ENCODE peak calls at places on chromosomes 12 and 14, in six cellular contexts. One of them, this sample, is unnamed.

GRCh38 chr12:130480887-130481286 is 143.2 kb downstream of the PIWIL1 start:
- DNase-seq in colonic mucosa: peak; percentile 41
- DNase-seq in mammary epithelial cell: no peak
- DNase-seq in A549: no peak
- DNase-seq in IMR-90: no peak
- DNase-seq in dorsolateral prefrontal cortex: no peak
- DNase-seq in this sample: peak; percentile 5

GRCh38 chr14:80567905-80568512 is 356.7 kb upstream of the DIO2 start:
- DNase-seq in colonic mucosa: no peak
- DNase-seq in mammary epithelial cell: peak; percentile 96
- DNase-seq in A549: no peak
- DNase-seq in IMR-90: peak; percentile 68
- DNase-seq in dorsolateral prefrontal cortex: no peak
- DNase-seq in this sample: no peak

GRCh38 chr12:119672194-119672593 is 4.3 kb downstream of the PRKAB1 start:
- DNase-seq in colonic mucosa: peak; percentile 34
- DNase-seq in mammary epithelial cell: no peak
- DNase-seq in A549: no peak
- DNase-seq in IMR-90: no peak
- DNase-seq in dorsolateral prefrontal cortex: no peak
- DNase-seq in this sample: no peak

GRCh38 chr14:105473033-105473676 is 1.5 kb upstream of the CRIP2 start:
- DNase-seq in colonic mucosa: no peak
- DNase-seq in mammary epithelial cell: no peak
- DNase-seq in A549: no peak
- DNase-seq in IMR-90: no peak
- DNase-seq in dorsolateral prefrontal cortex: no peak
- DNase-seq in this sample: no peak

GRCh38 chr12:81077329-81077685 is 572 bp upstream of the ACSS3 start:
- DNase-seq in colonic mucosa: no peak
- DNase-seq in mammary epithelial cell: no peak
- DNase-seq in A549: no peak
- DNase-seq in IMR-90: no peak
- DNase-seq in dorsolateral prefrontal cortex: no peak
- DNase-seq in this sample: no peak

GRCh38 chr14:95157195-95157986 is at the start of gene DICER1:
- DNase-seq in colonic mucosa: peak; percentile 99
- DNase-seq in mammary epithelial cell: peak; percentile 91
- DNase-seq in A549: peak; percentile 94
- DNase-seq in IMR-90: peak; percentile 89
- DNase-seq in dorsolateral prefrontal cortex: peak; percentile 97
- DNase-seq in this sample: peak; percentile 97

GRCh38 chr14:60278350-60278749 is 29.3 kb downstream of the PPM1A start:
- DNase-seq in colonic mucosa: no peak
- DNase-seq in mammary epithelial cell: no peak
- DNase-seq in A549: no peak
- DNase-seq in IMR-90: no peak
- DNase-seq in dorsolateral prefrontal cortex: no peak
- DNase-seq in this sample: no peak

GRCh38 chr14:77505031-77505430 is 6.4 kb upstream of the ISM2 start:
- DNase-seq in colonic mucosa: no peak
- DNase-seq in mammary epithelial cell: no peak
- DNase-seq in A549: no peak
- DNase-seq in IMR-90: no peak
- DNase-seq in dorsolateral prefrontal cortex: no peak
- DNase-seq in this sample: no peak

GRCh38 chr12:3531496-3531895 is 40.5 kb downstream of the PRMT8 start:
- DNase-seq in colonic mucosa: no peak
- DNase-seq in mammary epithelial cell: no peak
- DNase-seq in A549: no peak
- DNase-seq in IMR-90: no peak
- DNase-seq in dorsolateral prefrontal cortex: no peak
- DNase-seq in this sample: no peak

GRCh38 chr14:92513966-92514843 is 624 bp downstream of the RIN3 start:
- DNase-seq in colonic mucosa: peak; percentile 67
- DNase-seq in mammary epithelial cell: no peak
- DNase-seq in A549: peak; percentile 40
- DNase-seq in IMR-90: peak; percentile 22
- DNase-seq in dorsolateral prefrontal cortex: no peak
- DNase-seq in this sample: no peak

GRCh38 chr12:131091976-131092691 is 138.4 kb downstream of the ADGRD1 start:
- DNase-seq in colonic mucosa: no peak
- DNase-seq in mammary epithelial cell: no peak
- DNase-seq in A549: no peak
- DNase-seq in IMR-90: no peak
- DNase-seq in dorsolateral prefrontal cortex: peak; percentile 19
- DNase-seq in this sample: no peak

GRCh38 chr14:92685784-92686355 is 62.6 kb downstream of the LGMN start:
- DNase-seq in colonic mucosa: no peak
- DNase-seq in mammary epithelial cell: no peak
- DNase-seq in A549: no peak
- DNase-seq in IMR-90: no peak
- DNase-seq in dorsolateral prefrontal cortex: peak; percentile 23
- DNase-seq in this sample: no peak

GRCh38 chr14:57851354-57851753 is 14.5 kb downstream of the SLC35F4 start:
- DNase-seq in colonic mucosa: no peak
- DNase-seq in mammary epithelial cell: no peak
- DNase-seq in A549: no peak
- DNase-seq in IMR-90: no peak
- DNase-seq in dorsolateral prefrontal cortex: no peak
- DNase-seq in this sample: no peak

GRCh38 chr12:114916531-114916930 is 232.6 kb upstream of the TBX3 start:
- DNase-seq in colonic mucosa: no peak
- DNase-seq in mammary epithelial cell: no peak
- DNase-seq in A549: no peak
- DNase-seq in IMR-90: no peak
- DNase-seq in dorsolateral prefrontal cortex: no peak
- DNase-seq in this sample: no peak

GRCh38 chr12:50325890-50326391 is 42.6 kb upstream of the LIMA1 start:
- DNase-seq in colonic mucosa: peak; percentile 56
- DNase-seq in mammary epithelial cell: no peak
- DNase-seq in A549: no peak
- DNase-seq in IMR-90: no peak
- DNase-seq in dorsolateral prefrontal cortex: no peak
- DNase-seq in this sample: no peak

GRCh38 chr14:74444866-74445265 is 18.9 kb upstream of the SYNDIG1L start:
- DNase-seq in colonic mucosa: no peak
- DNase-seq in mammary epithelial cell: no peak
- DNase-seq in A549: no peak
- DNase-seq in IMR-90: no peak
- DNase-seq in dorsolateral prefrontal cortex: no peak
- DNase-seq in this sample: no peak

GRCh38 chr14:98168196-98168985 is 1103.6 kb downstream of the BCL11B start:
- DNase-seq in colonic mucosa: no peak
- DNase-seq in mammary epithelial cell: no peak
- DNase-seq in A549: no peak
- DNase-seq in IMR-90: no peak
- DNase-seq in dorsolateral prefrontal cortex: no peak
- DNase-seq in this sample: no peak

GRCh38 chr14:98169170-98169587 is 1102.8 kb downstream of the BCL11B start:
- DNase-seq in colonic mucosa: no peak
- DNase-seq in mammary epithelial cell: no peak
- DNase-seq in A549: no peak
- DNase-seq in IMR-90: no peak
- DNase-seq in dorsolateral prefrontal cortex: no peak
- DNase-seq in this sample: no peak

GRCh38 chr14:98167702-98168101 is 1104.3 kb downstream of the BCL11B start:
- DNase-seq in colonic mucosa: no peak
- DNase-seq in mammary epithelial cell: no peak
- DNase-seq in A549: no peak
- DNase-seq in IMR-90: no peak
- DNase-seq in dorsolateral prefrontal cortex: no peak
- DNase-seq in this sample: no peak

GRCh38 chr14:98170580-98170979 is 1101.4 kb downstream of the BCL11B start:
- DNase-seq in colonic mucosa: no peak
- DNase-seq in mammary epithelial cell: no peak
- DNase-seq in A549: no peak
- DNase-seq in IMR-90: no peak
- DNase-seq in dorsolateral prefrontal cortex: no peak
- DNase-seq in this sample: no peak

GRCh38 chr14:98167253-98167652 is 1104.7 kb downstream of the BCL11B start:
- DNase-seq in colonic mucosa: no peak
- DNase-seq in mammary epithelial cell: no peak
- DNase-seq in A549: no peak
- DNase-seq in IMR-90: no peak
- DNase-seq in dorsolateral prefrontal cortex: no peak
- DNase-seq in this sample: no peak
- H3K27ac ChIP-seq in colonic mucosa: no peak overlapping the region
- H3K27ac ChIP-seq in mammary epithelial cell: no peak overlapping the region
- H3K27ac ChIP-seq in A549: no peak overlapping the region
- H3K27ac ChIP-seq in IMR-90: no peak overlapping the region
- H3K27ac ChIP-seq in dorsolateral prefrontal cortex: no peak overlapping the region
- H3K27ac ChIP-seq in this sample: no peak overlapping the region

GRCh38 chr14:99862111-99862510 is 68.9 kb downstream of the EML1 start:
- DNase-seq in colonic mucosa: no peak
- DNase-seq in mammary epithelial cell: no peak
- DNase-seq in A549: no peak
- DNase-seq in IMR-90: peak; percentile 77
- DNase-seq in dorsolateral prefrontal cortex: no peak
- DNase-seq in this sample: no peak
- H3K27ac ChIP-seq in colonic mucosa: no peak overlapping the region
- H3K27ac ChIP-seq in mammary epithelial cell: no peak overlapping the region
- H3K27ac ChIP-seq in A549: no peak overlapping the region
- H3K27ac ChIP-seq in IMR-90: no peak overlapping the region
- H3K27ac ChIP-seq in dorsolateral prefrontal cortex: no peak overlapping the region
- H3K27ac ChIP-seq in this sample: no peak overlapping the region

DNA sequence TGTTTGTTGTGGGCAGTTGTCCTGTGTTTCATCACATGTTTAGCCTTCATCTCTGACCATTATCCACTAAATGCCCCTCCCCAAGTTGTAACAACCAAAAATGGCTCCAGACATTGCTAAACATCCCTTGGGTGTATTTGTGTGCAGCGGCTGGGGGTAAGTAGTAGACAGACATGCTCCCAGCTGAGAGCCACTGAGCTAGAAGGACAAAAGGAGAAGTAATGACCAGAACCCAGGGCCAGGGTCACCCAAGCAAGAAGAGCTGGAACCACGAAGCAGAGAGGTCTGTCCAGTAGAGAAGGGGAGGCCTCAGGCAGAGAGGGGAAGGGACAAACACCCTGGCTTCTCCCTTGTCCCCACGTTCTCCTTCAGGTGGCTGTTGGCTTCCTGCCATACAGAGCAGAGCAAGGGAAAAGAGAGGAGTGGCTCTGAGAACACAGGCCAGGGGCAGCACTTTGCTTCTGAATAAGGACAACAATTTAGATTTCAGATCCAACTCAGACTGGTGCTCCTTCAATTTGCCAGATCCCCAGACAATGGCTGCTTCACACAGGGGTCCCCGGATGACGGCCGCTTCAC is 55.2 kb downstream of the NDUFA12 start:
- DNase-seq in colonic mucosa: no peak
- DNase-seq in mammary epithelial cell: no peak
- DNase-seq in A549: no peak
- DNase-seq in IMR-90: no peak
- DNase-seq in dorsolateral prefrontal cortex: no peak
- DNase-seq in this sample: no peak
- H3K27ac ChIP-seq in colonic mucosa: no peak overlapping the region
- H3K27ac ChIP-seq in mammary epithelial cell: no peak overlapping the region
- H3K27ac ChIP-seq in A549: no peak overlapping the region
- H3K27ac ChIP-seq in IMR-90: no peak overlapping the region
- H3K27ac ChIP-seq in dorsolateral prefrontal cortex: no peak overlapping the region
- H3K27ac ChIP-seq in this sample: no peak overlapping the region

DNA sequence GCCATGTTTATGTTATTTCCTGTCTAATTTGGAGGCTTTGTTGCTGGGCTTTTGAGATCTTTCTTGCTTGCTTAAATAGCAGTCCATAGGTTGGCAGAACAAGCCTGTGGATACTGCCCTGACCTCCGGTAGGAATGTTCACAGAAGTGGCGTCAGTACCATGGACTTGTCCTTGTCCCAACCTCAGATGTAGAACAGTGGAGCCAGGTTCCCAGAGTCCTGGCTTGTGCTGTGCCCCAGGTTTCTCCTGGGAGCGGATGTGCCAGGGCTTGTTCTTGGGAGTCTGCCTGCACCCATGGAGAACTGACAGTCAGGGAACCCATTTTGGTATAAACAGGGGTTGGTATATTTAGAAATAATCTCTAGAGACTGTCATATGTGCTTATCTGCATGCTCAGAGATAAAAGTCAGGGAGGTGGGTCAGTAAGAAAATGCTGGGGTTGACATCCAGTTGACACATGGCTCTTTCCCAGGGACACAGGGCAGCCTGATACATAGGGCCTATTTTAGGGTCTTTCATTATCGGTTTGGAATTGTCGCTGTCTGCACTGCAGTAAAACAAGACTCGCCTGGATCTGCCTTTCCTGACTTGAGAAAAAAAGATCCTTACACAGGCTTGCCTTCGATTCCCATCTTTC is 22.9 kb downstream of the CACNA1C start:
- DNase-seq in colonic mucosa: no peak
- DNase-seq in mammary epithelial cell: no peak
- DNase-seq in A549: no peak
- DNase-seq in IMR-90: no peak
- DNase-seq in dorsolateral prefrontal cortex: no peak
- DNase-seq in this sample: no peak
- H3K27ac ChIP-seq in colonic mucosa: no peak overlapping the region
- H3K27ac ChIP-seq in mammary epithelial cell: no peak overlapping the region
- H3K27ac ChIP-seq in A549: no peak overlapping the region
- H3K27ac ChIP-seq in IMR-90: peak overlapping the region; percentile 28
- H3K27ac ChIP-seq in dorsolateral prefrontal cortex: peak overlapping the region; percentile 36
- H3K27ac ChIP-seq in this sample: no peak overlapping the region

GRCh38 chr14:32327255-32327961 is 1.7 kb upstream of the AKAP6 start:
- DNase-seq in colonic mucosa: no peak
- DNase-seq in mammary epithelial cell: no peak
- DNase-seq in A549: no peak
- DNase-seq in IMR-90: no peak
- DNase-seq in dorsolateral prefrontal cortex: no peak
- DNase-seq in this sample: no peak
- H3K27ac ChIP-seq in colonic mucosa: no peak overlapping the region
- H3K27ac ChIP-seq in mammary epithelial cell: no peak overlapping the region
- H3K27ac ChIP-seq in A549: no peak overlapping the region
- H3K27ac ChIP-seq in IMR-90: no peak overlapping the region
- H3K27ac ChIP-seq in dorsolateral prefrontal cortex: peak overlapping the region; percentile 92
- H3K27ac ChIP-seq in this sample: peak overlapping the region; percentile 52

DNA sequence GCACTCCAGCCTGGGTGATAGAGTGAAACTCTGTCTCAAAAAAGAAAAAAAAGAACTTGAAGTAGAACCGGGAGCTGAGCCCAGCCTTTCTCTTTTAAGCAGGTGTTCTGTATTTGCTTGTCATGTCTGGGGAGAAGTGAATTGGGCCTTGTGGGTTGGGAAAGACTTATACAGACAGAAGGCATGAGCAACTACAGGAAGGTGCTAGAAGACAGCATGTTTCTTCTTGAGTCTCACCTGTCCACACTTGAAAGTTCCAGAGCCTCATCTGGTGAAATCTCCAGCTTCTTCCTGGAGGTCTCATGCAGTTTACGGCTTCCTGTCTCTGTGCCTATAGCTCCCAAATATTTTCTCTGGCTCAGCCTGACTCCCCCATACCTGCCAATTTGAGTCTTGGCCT is 2.5 kb downstream of the PGAM5 start:
- DNase-seq in colonic mucosa: no peak
- DNase-seq in mammary epithelial cell: peak; percentile 58
- DNase-seq in A549: no peak
- DNase-seq in IMR-90: no peak
- DNase-seq in dorsolateral prefrontal cortex: no peak
- DNase-seq in this sample: no peak
- H3K27ac ChIP-seq in colonic mucosa: no peak overlapping the region
- H3K27ac ChIP-seq in mammary epithelial cell: no peak overlapping the region
- H3K27ac ChIP-seq in A549: no peak overlapping the region
- H3K27ac ChIP-seq in IMR-90: no peak overlapping the region
- H3K27ac ChIP-seq in dorsolateral prefrontal cortex: no peak overlapping the region
- H3K27ac ChIP-seq in this sample: no peak overlapping the region

This sample was measured in substantia nigra.